ENCODE peak calls at places on chromosomes 12 and 14, in nine cellular contexts. G is nucleus accumbens; I is naive thymus-derived CD4-positive, alpha-beta T cell; E is vagina; C is H54; J is skeletal muscle cell; M is HuH-7; L is activated CD4-positive, alpha-beta T cell treated with anti-CD3 and anti-CD28 coated beads, Interleukin-2, amount 50 U/mL, for 1 hour; O is mesendoderm. T is an unnamed sample.

GRCh38 chr12:80441921-80442320 is 2.1 kb upstream of the PTPRQ start:
- DNase-seq in G (no peak), I (no peak), E (no peak), C (no peak), J (peak), M (no peak), L (no peak), O (no peak), T (no peak)

GRCh38 chr14:55432628-55433027 is 7.8 kb downstream of the TBPL2 start:
- DNase-seq in G (no peak), I (no peak), E (peak), C (no peak), J (no peak), M (no peak), L (no peak), O (peak), T (no peak)

GRCh38 chr14:93085916-93086315 is 29.8 kb downstream of the ITPK1 start:
- DNase-seq in G (no peak), I (no peak), E (no peak), C (no peak), J (no peak), M (no peak), L (no peak), O (peak), T (no peak)

GRCh38 chr14:38224328-38224727 is 16.6 kb downstream of the SSTR1 start:
- DNase-seq in G (no peak), I (no peak), E (no peak), C (no peak), J (no peak), M (no peak), L (no peak), O (no peak), T (no peak)

GRCh38 chr12:41424651-41425050 is 236.5 kb downstream of the PDZRN4 start:
- DNase-seq in G (no peak), I (no peak), E (no peak), C (no peak), J (no peak), M (no peak), L (no peak), O (no peak), T (no peak)

GRCh38 chr12:15772405-15773018 is 16.7 kb downstream of the EPS8 start:
- DNase-seq in G (no peak), I (no peak), E (no peak), C (no peak), J (no peak), M (no peak), L (no peak), O (peak), T (no peak)

GRCh38 chr12:65156366-65156831 is 13.0 kb upstream of the LEMD3 start:
- DNase-seq in G (no peak), I (peak), E (no peak), C (no peak), J (no peak), M (no peak), L (no peak), O (no peak), T (no peak)

GRCh38 chr14:36105401-36105800 is 71.1 kb downstream of the PTCSC3 start:
- DNase-seq in G (no peak), I (no peak), E (no peak), C (no peak), J (no peak), M (no peak), L (no peak), O (peak), T (no peak)

GRCh38 chr14:28765907-28766504 is 581 bp upstream of the FOXG1 start:
- DNase-seq in G (no peak), I (no peak), E (no peak), C (no peak), J (no peak), M (peak), L (no peak), O (peak), T (no peak)

GRCh38 chr12:53501615-53502181 is 615 bp downstream of the TARBP2 start:
- DNase-seq in G (no peak), I (no peak), E (no peak), C (no peak), J (no peak), M (no peak), L (no peak), O (no peak), T (no peak)

GRCh38 chr12:74780458-74781241 is 243.0 kb downstream of the ATXN7L3B start:
- DNase-seq in G (no peak), I (no peak), E (no peak), C (peak), J (peak), M (no peak), L (no peak), O (no peak), T (no peak)

GRCh38 chr14:70619708-70620107 is 19.3 kb upstream of the MED6 start:
- DNase-seq in G (no peak), I (no peak), E (no peak), C (no peak), J (no peak), M (no peak), L (no peak), O (no peak), T (no peak)

GRCh38 chr12:20370001-20370381 is 1.7 kb downstream of the PDE3A start:
- DNase-seq in G (no peak), I (no peak), E (peak), C (no peak), J (no peak), M (peak), L (no peak), O (peak), T (no peak)

GRCh38 chr14:95140060-95140858 is 17.1 kb downstream of the DICER1 start:
- DNase-seq in G (no peak), I (no peak), E (no peak), C (no peak), J (peak), M (no peak), L (no peak), O (no peak), T (no peak)

GRCh38 chr14:32986791-32987545 is 48.3 kb downstream of the NPAS3 start:
- DNase-seq in G (peak), I (no peak), E (no peak), C (peak), J (peak), M (no peak), L (no peak), O (peak), T (no peak)

GRCh38 chr14:89226789-89227489 is 190.1 kb downstream of the FOXN3 start:
- DNase-seq in G (no peak), I (no peak), E (no peak), C (no peak), J (peak), M (no peak), L (no peak), O (no peak), T (no peak)

T was measured in esophagus muscularis mucosa.